ENCODE peak calls at places on chromosomes 2 and 18, in seven cellular contexts. Z is HFF-Myc, J is chondrocyte, Q is cardiac muscle cell, V is PC-9, D is prostate gland, C is NB4. Y is an unnamed sample.

GRCh38 chr2:38666578-38666926 is 638 bp downstream of the GALM start:
- DNase-seq in Z (no peak), J (no peak), Q (peak), V (peak), D (no peak), C (peak), Y (peak)

GRCh38 chr2:65458999-65459398 is 26.6 kb upstream of the SPRED2 start:
- DNase-seq in Z (no peak), J (no peak), Q (no peak), V (no peak), D (no peak), C (no peak), Y (no peak)

GRCh38 chr2:105604938-105605337 is 139.8 kb upstream of the NCK2 start:
- DNase-seq in Z (no peak), J (no peak), Q (peak), V (no peak), D (peak), C (no peak), Y (peak)

GRCh38 chr2:49616800-49617199 is 462.5 kb upstream of the FSHR start:
- DNase-seq in Z (no peak), J (no peak), Q (peak), V (no peak), D (no peak), C (peak), Y (peak)

GRCh38 chr2:228768818-228769217 is 502.3 kb downstream of the PID1 start:
- DNase-seq in Z (peak), J (no peak), Q (peak), V (no peak), D (no peak), C (peak), Y (peak)

GRCh38 chr2:171210864-171211431 is 50.3 kb upstream of the TLK1 start:
- DNase-seq in Z (no peak), J (no peak), Q (no peak), V (no peak), D (peak), C (peak), Y (no peak)

GRCh38 chr2:233210843-233211600 is 40.5 kb upstream of the ATG16L1 start:
- DNase-seq in Z (peak), J (no peak), Q (peak), V (peak), D (peak), C (no peak), Y (peak)

GRCh38 chr2:1234731-1235308 is 178.4 kb upstream of the TPO start:
- DNase-seq in Z (no peak), J (no peak), Q (no peak), V (no peak), D (no peak), C (no peak), Y (peak)

GRCh38 chr2:84234103-84234502 is 225.0 kb downstream of the SUCLG1 start:
- DNase-seq in Z (no peak), J (no peak), Q (no peak), V (no peak), D (no peak), C (no peak), Y (no peak)

GRCh38 chr2:88448248-88448647 is 4.2 kb downstream of the FOXI3 start:
- DNase-seq in Z (no peak), J (peak), Q (no peak), V (no peak), D (no peak), C (no peak), Y (no peak)

GRCh38 chr2:68156419-68156818 is 1.3 kb upstream of the PNO1 start:
- DNase-seq in Z (no peak), J (no peak), Q (no peak), V (no peak), D (no peak), C (no peak), Y (no peak)

GRCh38 chr2:26344581-26345283 is 1.2 kb upstream of the SELENOI start:
- DNase-seq in Z (no peak), J (no peak), Q (peak), V (peak), D (peak), C (peak), Y (peak)

GRCh38 chr2:129252781-129253460 is 726.5 kb upstream of the RAB6C start:
- DNase-seq in Z (no peak), J (no peak), Q (peak), V (no peak), D (no peak), C (peak), Y (no peak)

GRCh38 chr2:69499966-69500365 is 62.7 kb upstream of the NFU1 start:
- DNase-seq in Z (no peak), J (no peak), Q (no peak), V (no peak), D (no peak), C (no peak), Y (no peak)

GRCh38 chr2:26805241-26805676 is 19.4 kb downstream of the CENPA start:
- DNase-seq in Z (peak), J (no peak), Q (peak), V (peak), D (no peak), C (no peak), Y (peak)

GRCh38 chr2:191243154-191243553 is 2.0 kb upstream of the MYO1B start:
- DNase-seq in Z (no peak), J (no peak), Q (no peak), V (no peak), D (no peak), C (no peak), Y (no peak)

GRCh38 chr2:16684676-16685339 is 19.2 kb upstream of the CYRIA start:
- DNase-seq in Z (no peak), J (no peak), Q (no peak), V (no peak), D (no peak), C (no peak), Y (no peak)

GRCh38 chr2:16393483-16394071 is 272.1 kb downstream of the CYRIA start:
- DNase-seq in Z (no peak), J (no peak), Q (no peak), V (no peak), D (no peak), C (no peak), Y (no peak)

GRCh38 chr18:63878343-63878742 is 9.2 kb upstream of the SERPINB2 start:
- DNase-seq in Z (no peak), J (no peak), Q (peak), V (no peak), D (no peak), C (peak), Y (peak)

GRCh38 chr2:73516033-73516432 is 126.2 kb downstream of the NAT8 start:
- DNase-seq in Z (no peak), J (no peak), Q (no peak), V (peak), D (no peak), C (no peak), Y (no peak)

GRCh38 chr2:163465440-163465839 is 270.4 kb downstream of the FIGN start:
- DNase-seq in Z (no peak), J (no peak), Q (peak), V (no peak), D (no peak), C (peak), Y (no peak)

GRCh38 chr2:65382776-65383357 is 49.5 kb downstream of the SPRED2 start:
- DNase-seq in Z (no peak), J (no peak), Q (peak), V (peak), D (peak), C (peak), Y (peak)

GRCh38 chr2:127715778-127716449 is 14.6 kb downstream of the SFT2D3 start:
- DNase-seq in Z (no peak), J (no peak), Q (no peak), V (no peak), D (no peak), C (no peak), Y (no peak)

GRCh38 chr18:28176933-28177827 is at the start of gene CDH2:
- DNase-seq in Z (peak), J (no peak), Q (peak), V (no peak), D (no peak), C (no peak), Y (peak)

GRCh38 chr18:78912336-78912735 is 67.3 kb upstream of the SALL3 start:
- DNase-seq in Z (no peak), J (peak), Q (no peak), V (no peak), D (no peak), C (no peak), Y (no peak)

GRCh38 chr18:74281011-74281638 is 10.6 kb downstream of the CYB5A start:
- DNase-seq in Z (no peak), J (no peak), Q (no peak), V (no peak), D (no peak), C (no peak), Y (no peak)

GRCh38 chr18:68482815-68483214 is 232.1 kb downstream of the TMX3 start:
- DNase-seq in Z (no peak), J (no peak), Q (no peak), V (no peak), D (no peak), C (no peak), Y (no peak)

GRCh38 chr2:182954789-182955188 is 83.5 kb downstream of the NCKAP1 start:
- DNase-seq in Z (no peak), J (no peak), Q (no peak), V (no peak), D (no peak), C (no peak), Y (no peak)

GRCh38 chr18:24033644-24034412 is 19.3 kb downstream of the TTC39C start:
- DNase-seq in Z (no peak), J (no peak), Q (no peak), V (no peak), D (no peak), C (no peak), Y (no peak)

DNA sequence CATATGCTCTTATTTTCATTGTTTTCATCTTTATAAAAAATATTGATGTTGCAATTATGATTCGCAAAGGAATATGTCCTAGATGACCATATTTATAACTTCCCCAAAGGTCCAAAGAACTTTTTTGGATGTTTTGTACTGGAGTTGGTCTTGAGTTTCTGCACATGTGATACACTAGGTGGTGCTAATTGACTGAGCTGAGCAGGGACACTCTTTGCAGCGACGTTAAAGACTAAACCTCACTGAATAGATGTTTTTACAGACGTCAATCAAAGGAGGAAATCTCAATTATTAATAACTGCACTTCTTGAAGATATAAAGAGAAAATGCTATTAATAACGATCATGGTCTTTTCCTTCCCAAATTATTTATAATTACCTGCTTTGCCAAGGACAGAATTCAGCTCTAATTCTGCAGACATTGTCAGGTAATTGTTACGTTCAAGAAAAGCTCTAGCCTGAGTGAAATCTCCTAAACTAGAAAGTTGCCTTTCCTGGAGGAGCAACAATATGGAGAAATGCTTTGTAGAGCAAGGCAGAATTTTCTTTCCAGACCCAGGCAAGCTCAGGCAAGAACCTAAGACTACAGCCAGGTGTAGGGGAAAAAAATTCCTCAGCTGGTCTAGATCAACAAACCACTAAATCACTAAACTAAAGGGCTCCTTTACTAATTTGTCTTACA is 119.3 kb upstream of the RBBP8 start:
- DNase-seq in Z (no peak), J (no peak), Q (peak), V (peak), D (peak), C (peak), Y (peak)
- TF ChIP-seq CTCF in Z (peak), J (peak), Q (peak), V (peak), D (peak), C (peak), Y (peak)

GRCh38 chr18:59839931-59840685 is 59.7 kb upstream of the PMAIP1 start:
- DNase-seq in Z (no peak), J (no peak), Q (no peak), V (no peak), D (no peak), C (no peak), Y (no peak)
- TF ChIP-seq CTCF in Z (no peak), J (peak), Q (peak), V (peak), D (no peak), C (no peak), Y (peak)

DNA sequence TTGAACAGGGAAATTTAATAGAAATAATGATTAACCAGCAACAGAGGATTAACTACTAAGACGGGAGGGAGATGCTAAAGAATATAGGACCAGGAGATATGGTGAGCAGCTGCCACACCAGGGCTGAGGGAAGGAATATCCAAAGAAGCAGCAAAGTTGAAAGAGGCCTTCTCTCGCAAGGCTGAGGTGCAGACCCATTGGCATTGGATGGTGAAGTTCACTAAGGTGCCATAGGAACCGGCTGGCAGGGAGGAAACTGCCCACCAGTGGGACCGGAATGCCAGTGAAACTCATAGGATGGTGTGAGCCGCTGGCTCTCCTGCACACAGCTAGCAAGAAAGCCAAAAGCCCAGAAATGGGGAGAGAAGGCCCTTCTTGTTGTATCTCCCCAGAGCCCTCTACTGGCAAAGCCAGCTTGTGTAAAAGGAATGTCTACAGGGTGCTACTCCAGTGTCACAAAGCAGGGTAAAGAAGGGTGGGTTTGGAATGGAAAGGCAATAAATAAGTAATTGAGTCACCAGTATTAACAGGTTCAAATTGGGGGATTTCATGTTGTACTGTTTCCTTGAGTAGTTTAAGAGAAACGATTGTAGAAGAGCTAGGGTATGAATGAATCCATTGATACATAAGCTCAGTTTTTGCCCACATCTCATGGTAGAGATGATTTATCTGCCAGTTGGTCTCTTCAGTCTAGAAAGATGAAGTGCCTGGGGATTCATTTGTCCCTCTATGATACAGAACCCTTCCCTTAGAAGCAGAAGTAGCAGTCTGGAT is 36.0 kb downstream of the FARP2 start:
- DNase-seq in Z (peak), J (no peak), Q (peak), V (peak), D (no peak), C (peak), Y (peak)
- TF ChIP-seq CTCF in Z (peak), J (peak), Q (peak), V (peak), D (no peak), C (peak), Y (peak)

DNA sequence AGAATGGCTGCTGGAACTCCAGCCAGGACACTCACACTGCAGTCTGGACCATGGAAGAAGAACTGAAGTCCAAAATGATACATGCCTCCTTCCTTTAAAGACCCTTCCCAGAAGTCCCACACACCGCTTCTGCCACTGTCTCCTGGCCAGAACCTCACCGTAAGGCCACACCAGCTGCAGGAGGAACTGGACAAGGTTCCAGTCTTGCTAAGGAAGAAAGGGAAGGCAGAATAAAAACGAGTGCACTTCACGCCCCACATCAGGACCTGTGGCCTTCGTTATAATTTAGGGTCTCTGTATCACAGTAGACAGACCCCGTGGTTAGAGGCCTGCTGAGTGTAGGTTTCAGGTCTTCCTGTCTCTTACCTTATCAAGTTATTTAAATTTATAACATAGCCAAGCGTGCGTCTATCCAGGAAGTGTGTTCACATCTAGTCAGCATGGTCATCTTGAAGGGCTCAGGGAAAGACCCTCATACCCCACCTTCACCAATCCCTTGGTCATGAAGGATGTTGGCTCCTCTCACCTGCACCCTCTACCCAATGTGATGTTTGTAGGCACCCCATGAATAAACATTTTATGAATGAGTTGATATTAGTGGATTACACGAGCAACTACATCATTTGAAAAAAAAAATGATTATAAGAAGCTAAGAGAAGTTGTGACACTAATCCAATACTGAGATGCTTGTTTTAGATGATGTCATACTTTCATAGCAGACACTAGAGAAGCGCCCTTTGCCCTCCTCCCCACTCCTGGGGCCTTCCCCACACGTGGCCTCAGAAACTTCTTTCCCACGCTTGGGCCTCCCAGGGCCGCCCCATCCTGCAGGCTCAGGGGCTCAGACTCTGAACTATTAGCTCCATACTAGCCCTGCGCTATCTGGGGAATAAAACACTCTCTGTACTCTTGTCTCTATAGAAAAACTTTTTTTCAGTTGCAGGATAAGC is 157.6 kb downstream of the FAM210A start:
- DNase-seq in Z (no peak), J (no peak), Q (no peak), V (no peak), D (no peak), C (no peak), Y (no peak)
- TF ChIP-seq CTCF in Z (no peak), J (no peak), Q (no peak), V (no peak), D (no peak), C (no peak), Y (no peak)

DNA sequence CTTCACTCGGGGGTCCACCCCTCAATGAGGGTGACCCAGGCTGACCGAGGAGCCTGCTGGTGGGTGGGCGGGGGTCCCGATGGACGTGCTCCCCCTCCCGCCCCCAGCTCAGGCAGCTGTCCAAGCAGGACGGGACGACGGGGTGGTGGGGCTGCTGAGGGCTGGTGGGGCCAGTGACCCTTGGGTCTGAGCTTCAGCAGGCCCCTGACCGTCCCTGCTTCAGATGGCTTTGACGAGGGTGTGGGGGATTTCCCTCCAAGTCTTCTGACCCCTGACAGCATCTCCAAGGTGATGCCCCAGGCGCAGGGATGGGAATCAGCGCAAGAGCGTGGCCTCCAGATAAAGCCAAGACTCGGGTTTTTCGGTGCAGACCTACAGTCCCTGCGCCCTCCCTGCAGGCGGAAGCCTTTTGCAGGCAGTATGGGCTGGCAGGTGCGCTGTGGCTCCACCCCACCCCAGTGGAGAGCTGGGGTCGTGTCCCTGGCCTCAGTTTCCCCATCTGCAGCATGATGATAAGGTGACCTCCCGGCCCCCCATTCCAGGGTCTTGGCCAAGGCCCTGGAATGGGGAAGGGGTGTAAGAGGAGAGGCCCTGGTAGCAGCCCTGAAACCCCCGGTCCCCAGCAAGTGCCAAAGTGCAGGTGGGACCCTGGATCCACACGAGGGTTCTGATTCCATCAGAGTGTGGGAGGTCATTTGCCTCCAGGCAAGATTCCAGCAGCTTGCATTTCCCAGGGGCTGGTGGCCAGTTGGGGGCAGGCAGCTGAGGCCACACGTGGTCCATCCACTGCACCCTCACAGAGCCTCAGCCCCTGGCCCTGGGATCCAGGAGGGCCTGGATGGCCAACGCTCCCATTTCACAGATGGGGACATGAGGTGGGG is 8.7 kb downstream of the CROCC2 start:
- DNase-seq in Z (no peak), J (no peak), Q (no peak), V (no peak), D (no peak), C (no peak), Y (no peak)
- TF ChIP-seq CTCF in Z (no peak), J (peak), Q (no peak), V (peak), D (no peak), C (no peak), Y (no peak)

DNA sequence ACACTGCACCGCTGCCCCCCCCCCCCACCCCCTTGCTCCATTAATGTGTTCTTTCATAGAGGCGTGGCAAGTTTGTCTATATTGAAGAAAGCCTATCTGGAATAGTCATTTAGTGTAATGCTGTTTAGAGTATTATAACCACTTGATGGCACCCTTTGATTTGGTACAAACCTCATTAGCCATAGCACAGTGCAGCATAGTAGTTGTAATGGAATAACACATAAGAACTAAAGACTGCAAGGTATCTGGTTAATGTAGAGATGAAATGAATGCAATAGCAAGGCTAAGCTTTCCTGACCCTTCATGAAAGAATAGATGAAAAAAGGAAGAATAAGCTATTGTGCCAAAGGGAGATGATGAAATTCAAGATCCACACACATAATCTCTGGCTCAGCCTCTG is 81.9 kb downstream of the EHBP1 start:
- DNase-seq in Z (no peak), J (no peak), Q (peak), V (peak), D (no peak), C (peak), Y (peak)
- TF ChIP-seq CTCF in Z (peak), J (peak), Q (peak), V (peak), D (peak), C (no peak), Y (peak)

DNA sequence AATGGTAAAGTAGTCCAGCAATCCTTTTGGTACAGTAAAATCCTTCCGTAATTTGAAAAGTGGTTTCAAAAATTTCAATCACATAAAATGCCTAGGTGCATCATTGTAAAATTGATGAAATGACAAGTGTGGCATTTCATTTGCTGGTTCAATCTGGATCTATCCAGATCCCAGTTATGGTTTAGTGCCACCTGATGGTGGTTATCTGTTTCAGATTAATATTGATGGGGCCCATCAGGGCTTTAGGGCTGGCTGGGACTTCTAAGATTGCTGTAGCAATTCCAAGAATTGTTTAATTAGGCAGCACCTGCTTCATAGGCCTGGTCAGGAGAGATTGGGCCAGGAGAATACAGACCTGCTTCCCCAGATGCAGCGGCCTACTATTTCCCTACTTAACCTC is 55.5 kb upstream of the PIK3C3 start:
- DNase-seq in Z (no peak), J (no peak), Q (no peak), V (no peak), D (no peak), C (no peak), Y (no peak)
- TF ChIP-seq CTCF in Z (no peak), J (peak), Q (no peak), V (peak), D (no peak), C (no peak), Y (peak)